ENCODE peak calls at places on chromosome 14, in six cellular contexts. J is IMR-90, Q is body of pancreas, O is ovary, T is stomach, C is sigmoid colon. G is an unnamed sample. For H3K36me3, the result is how much of the 10 kb centered on the place peaks cover.

GRCh38 chr14:51750542-51750941 is 98.8 kb downstream of the FRMD6 start:
- DNase-seq in J (no peak), Q (no peak), O (no peak), T (no peak), C (no peak), G (no peak)

GRCh38 chr14:92927396-92928257 is 4.7 kb downstream of the CHGA start:
- DNase-seq in J (no peak), Q (no peak), O (no peak), T (no peak), C (no peak), G (no peak)

GRCh38 chr14:45145214-45145613 is 9.5 kb downstream of the FANCM start:
- DNase-seq in J (no peak), Q (no peak), O (no peak), T (no peak), C (no peak), G (no peak)

GRCh38 chr14:70808023-70808401 is 1.3 kb downstream of the MAP3K9 start:
- DNase-seq in J (no peak), Q (peak), O (no peak), T (peak), C (no peak), G (peak)

GRCh38 chr14:64733321-64733720 is 29.1 kb downstream of the PLEKHG3 start:
- DNase-seq in J (no peak), Q (no peak), O (peak), T (no peak), C (no peak), G (no peak)

GRCh38 chr14:37864861-37865718 is 269.7 kb downstream of the TTC6 start:
- DNase-seq in J (peak), Q (no peak), O (no peak), T (peak), C (peak), G (no peak)

GRCh38 chr14:60064491-60065072 is 27.1 kb upstream of the PCNX4 start:
- DNase-seq in J (peak), Q (no peak), O (no peak), T (no peak), C (no peak), G (no peak)

GRCh38 chr14:89911018-89911919 is 43.3 kb downstream of the EFCAB11 start:
- DNase-seq in J (peak), Q (peak), O (peak), T (peak), C (no peak), G (peak)

GRCh38 chr14:55103005-55103640 is 25.9 kb upstream of the LGALS3 start:
- DNase-seq in J (peak), Q (peak), O (peak), T (peak), C (peak), G (peak)

GRCh38 chr14:94450722-94451090 is 1.9 kb downstream of the SERPINA11 start:
- DNase-seq in J (no peak), Q (no peak), O (no peak), T (no peak), C (no peak), G (no peak)

GRCh38 chr14:60807247-60807646 is 72.7 kb downstream of the MNAT1 start:
- DNase-seq in J (no peak), Q (no peak), O (no peak), T (no peak), C (no peak), G (no peak)

GRCh38 chr14:96245710-96246534 is 10.1 kb upstream of the BDKRB1 start:
- DNase-seq in J (peak), Q (no peak), O (no peak), T (no peak), C (no peak), G (no peak)

GRCh38 chr14:95346266-95346665 is 26.6 kb upstream of the CLMN start:
- DNase-seq in J (no peak), Q (no peak), O (no peak), T (no peak), C (no peak), G (no peak)

GRCh38 chr14:96265387-96265786 is 9.4 kb downstream of the BDKRB1 start:
- DNase-seq in J (peak), Q (no peak), O (no peak), T (no peak), C (no peak), G (no peak)

GRCh38 chr14:100607611-100607956 is 20.4 kb upstream of the BEGAIN start:
- DNase-seq in J (no peak), Q (peak), O (no peak), T (no peak), C (peak), G (no peak)

GRCh38 chr14:78022059-78022458 is 148.1 kb upstream of the NRXN3 start:
- DNase-seq in J (peak), Q (peak), O (no peak), T (peak), C (no peak), G (no peak)

GRCh38 chr14:101743701-101744100 is 17.8 kb upstream of the PPP2R5C start:
- DNase-seq in J (no peak), Q (no peak), O (no peak), T (no peak), C (no peak), G (no peak)

GRCh38 chr14:58341152-58341748 is 42.9 kb downstream of the ARID4A start:
- DNase-seq in J (no peak), Q (no peak), O (no peak), T (no peak), C (no peak), G (no peak)

GRCh38 chr14:55556929-55557623 is 22.9 kb upstream of the KTN1 start:
- DNase-seq in J (peak), Q (peak), O (peak), T (peak), C (peak), G (no peak)

GRCh38 chr14:76726551-76726961 is 34.7 kb upstream of the VASH1 start:
- DNase-seq in J (no peak), Q (no peak), O (no peak), T (no peak), C (no peak), G (no peak)

GRCh38 chr14:49687942-49688700 is at the start of gene POLE2:
- DNase-seq in J (peak), Q (peak), O (peak), T (peak), C (peak), G (peak)
- TF ChIP-seq POLR2A in J (no peak), Q (peak), O (no peak), T (no peak), C (no peak), G (no peak)

GRCh38 chr14:103624860-103625259 is 4.2 kb upstream of the KLC1 start:
- DNase-seq in J (peak), Q (no peak), O (peak), T (peak), C (peak), G (peak)
- H3K27ac ChIP-seq in J (no peak), Q (no peak), O (no peak), T (peak), C (peak), G (peak)

GRCh38 chr14:85978851-85979250 is 448.9 kb downstream of the FLRT2 start:
- DNase-seq in J (no peak), Q (no peak), O (no peak), T (no peak), C (no peak), G (no peak)

DNA sequence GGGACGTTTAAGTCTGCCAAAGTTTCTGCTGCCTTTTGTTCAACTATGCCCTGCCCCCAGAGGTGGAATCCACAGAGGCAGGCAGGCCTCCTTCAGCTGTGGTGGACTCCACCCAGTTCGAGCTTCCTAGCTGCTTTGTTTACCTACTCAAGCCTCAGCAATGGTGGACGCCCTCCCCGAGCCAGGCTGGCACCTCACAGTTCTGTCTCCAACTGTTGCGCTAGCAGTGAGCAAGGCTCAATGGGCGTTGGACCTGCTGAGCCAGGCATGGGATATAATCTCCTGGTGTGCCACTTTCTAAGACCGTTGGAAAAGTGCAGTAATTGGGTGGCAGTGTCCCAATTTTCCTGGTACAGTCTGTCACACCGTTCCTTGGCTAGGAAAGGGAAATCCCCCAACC is 444.7 kb downstream of the FLRT2 start:
- DNase-seq in J (no peak), Q (no peak), O (no peak), T (no peak), C (no peak), G (no peak)
- H3K36me3 ChIP-seq in J (under half), Q (under half), O (under half), T (under half), C (under half), G (under half)

GRCh38 chr14:32110200-32110896 is 33.2 kb downstream of the ARHGAP5 start:
- DNase-seq in J (no peak), Q (no peak), O (no peak), T (no peak), C (no peak), G (no peak)
- TF ChIP-seq POLR2A in J (no peak), Q (no peak), O (no peak), T (no peak), C (no peak), G (no peak)

GRCh38 chr14:22334627-22335026 is 254.4 kb downstream of the DAD1 start:
- DNase-seq in J (no peak), Q (no peak), O (no peak), T (no peak), C (no peak), G (no peak)
- H3K27ac ChIP-seq in J (no peak), Q (peak), O (no peak), T (no peak), C (no peak), G (peak)

GRCh38 chr14:74685054-74685453 is 27.8 kb downstream of the AREL1 start:
- DNase-seq in J (no peak), Q (no peak), O (no peak), T (no peak), C (no peak), G (no peak)

GRCh38 chr14:74682169-74682952 is 30.5 kb downstream of the AREL1 start:
- DNase-seq in J (no peak), Q (no peak), O (no peak), T (no peak), C (no peak), G (no peak)

GRCh38 chr14:74684444-74684843 is 28.4 kb downstream of the AREL1 start:
- DNase-seq in J (no peak), Q (no peak), O (no peak), T (no peak), C (no peak), G (peak)

GRCh38 chr14:74683406-74683805 is 29.5 kb downstream of the AREL1 start:
- DNase-seq in J (no peak), Q (no peak), O (no peak), T (no peak), C (no peak), G (no peak)

DNA sequence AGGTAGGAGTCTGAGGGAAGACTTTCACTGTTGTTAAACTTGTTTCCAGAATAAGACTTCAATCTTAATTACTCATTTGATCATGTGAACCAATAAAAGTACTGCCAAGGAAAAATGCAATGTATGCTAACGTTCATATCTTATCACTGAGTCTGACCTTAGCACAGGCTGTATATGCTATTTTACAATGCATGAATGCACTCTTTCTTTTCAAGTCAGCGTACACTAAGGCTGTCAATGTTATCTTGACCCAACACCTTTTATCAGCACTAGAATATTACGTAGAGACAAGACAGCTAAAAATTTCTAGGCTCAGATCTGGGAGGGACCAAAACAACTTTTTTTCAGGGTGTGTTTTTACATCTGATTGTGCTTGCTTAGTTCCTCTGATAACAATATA is 26.6 kb downstream of the AREL1 start:
- DNase-seq in J (no peak), Q (no peak), O (no peak), T (no peak), C (no peak), G (no peak)
- H3K36me3 ChIP-seq in J (under half), Q (under half), O (under half), T (half or more), C (half or more), G (under half)

DNA sequence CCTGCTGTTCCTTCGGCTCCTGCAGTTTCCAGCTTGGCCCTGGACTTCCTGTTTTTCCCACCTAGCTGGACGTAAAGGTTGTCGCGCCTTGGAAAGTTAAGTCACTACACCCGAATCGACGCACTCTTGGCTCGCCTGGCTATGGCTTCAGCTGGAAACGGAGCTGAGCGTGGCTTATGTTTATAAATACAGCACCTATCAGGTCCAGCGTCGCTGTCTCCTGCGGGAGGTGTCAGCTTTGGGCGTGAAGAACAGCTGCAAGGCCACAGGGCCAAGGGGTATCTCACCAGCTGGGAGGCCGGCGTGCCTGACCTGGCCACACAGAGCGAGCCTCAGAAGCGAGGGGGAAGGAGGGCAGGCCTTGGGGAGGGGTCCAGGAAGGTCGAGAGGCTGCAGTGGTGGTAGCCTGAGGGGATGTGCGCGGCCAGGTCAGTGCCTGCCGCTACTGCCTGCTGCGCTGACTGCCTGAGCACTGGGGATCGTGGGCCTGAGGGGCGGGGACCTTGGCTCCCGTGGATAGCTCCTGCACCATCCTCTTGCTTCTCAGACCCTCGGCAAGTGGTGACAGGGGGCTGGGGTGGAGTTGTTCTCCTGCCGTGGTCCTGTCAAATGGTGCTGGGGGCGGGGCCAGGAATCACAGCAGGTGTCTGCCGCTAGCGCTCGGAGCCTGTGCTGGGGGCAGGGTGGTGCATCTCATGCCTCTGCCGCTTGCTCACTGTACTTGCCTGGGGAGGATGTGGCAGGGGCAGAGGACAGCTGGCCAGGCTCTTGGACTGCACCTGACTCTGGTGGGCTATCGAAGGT is 12.5 kb downstream of the PACS2 start:
- DNase-seq in J (no peak), Q (no peak), O (no peak), T (no peak), C (no peak), G (no peak)
- TF ChIP-seq POLR2A in J (no peak), Q (no peak), O (no peak), T (no peak), C (no peak), G (no peak)

GRCh38 chr14:99426265-99426664 is 54.4 kb downstream of the SETD3 start:
- DNase-seq in J (no peak), Q (no peak), O (no peak), T (no peak), C (no peak), G (no peak)

GRCh38 chr14:99426796-99427346 is 53.8 kb downstream of the SETD3 start:
- DNase-seq in J (no peak), Q (no peak), O (no peak), T (no peak), C (no peak), G (no peak)

GRCh38 chr14:99423434-99423833 is 57.2 kb downstream of the SETD3 start:
- DNase-seq in J (no peak), Q (no peak), O (no peak), T (no peak), C (no peak), G (no peak)

GRCh38 chr14:99424306-99424877 is 56.3 kb downstream of the SETD3 start:
- DNase-seq in J (no peak), Q (no peak), O (no peak), T (no peak), C (no peak), G (no peak)

DNA sequence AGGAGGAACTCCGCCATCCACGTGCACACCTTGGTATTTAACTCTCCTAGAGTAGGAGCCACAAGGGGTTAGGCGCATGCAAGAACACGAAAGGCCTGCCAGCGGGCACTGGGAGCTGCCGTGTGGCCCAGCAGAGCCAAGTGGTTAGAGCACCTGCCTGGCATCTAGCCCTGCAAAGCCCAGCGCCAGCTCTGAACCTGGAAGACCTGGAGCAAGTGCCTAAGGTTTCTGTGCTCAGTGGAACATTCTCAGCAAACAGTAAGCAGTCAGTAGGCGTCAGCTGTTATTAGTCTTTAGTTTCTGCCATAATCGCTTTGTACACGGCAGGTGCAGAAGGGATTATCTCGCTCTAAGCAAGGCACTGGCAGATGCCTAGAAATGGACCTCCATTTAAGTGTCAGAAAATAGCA is 55.4 kb downstream of the SETD3 start:
- DNase-seq in J (no peak), Q (peak), O (no peak), T (peak), C (no peak), G (no peak)
- H3K27ac ChIP-seq in J (no peak), Q (no peak), O (no peak), T (no peak), C (no peak), G (no peak)

GRCh38 chr14:73124180-73124894 is 12.0 kb upstream of the PSEN1 start:
- DNase-seq in J (no peak), Q (no peak), O (no peak), T (no peak), C (no peak), G (no peak)
- H3K36me3 ChIP-seq in J (under half), Q (under half), O (under half), T (half or more), C (under half), G (half or more)